ENCODE peak calls at places on chromosome 9, in seven cellular contexts. C is HCT116, L is H1, A is GM12878, P is SK-N-SH, D is HepG2, R is K562. T is an unnamed sample.

GRCh38 chr9:109901191-109901590 is 121.2 kb downstream of the PALM2AKAP2 start:
- DNase-seq in A (no peak), R (no peak), C (no peak), P (no peak), L (no peak), D (no peak), T (no peak)

GRCh38 chr9:114614373-114614772 is 3.3 kb downstream of the TMEM268 start:
- DNase-seq in L (no peak), A (no peak), C (no peak), R (no peak), D (no peak), P (peak; percentile 24), T (no peak)

GRCh38 chr9:89755835-89756234 is 151.0 kb downstream of the GADD45G start:
- DNase-seq in D (no peak), R (no peak), C (no peak), P (no peak), L (no peak), A (no peak), T (no peak)

GRCh38 chr9:126376311-126376902 is 49.8 kb downstream of the MVB12B start:
- DNase-seq in C (no peak), P (no peak), D (peak; percentile 90), A (no peak), R (no peak), L (no peak), T (no peak)

GRCh38 chr9:111866976-111867375 is 29.6 kb upstream of the UGCG start:
- DNase-seq in C (no peak), A (no peak), P (no peak), D (peak; percentile 6), R (peak; percentile 20), L (no peak), T (no peak)

GRCh38 chr9:125521462-125522327 is 185.3 kb downstream of the MAPKAP1 start:
- DNase-seq in P (no peak), L (no peak), D (peak; percentile 35), R (no peak), A (no peak), C (peak; percentile 76), T (no peak)

GRCh38 chr9:18800579-18800978 is 232.4 kb downstream of the SAXO1 start:
- DNase-seq in A (no peak), P (no peak), R (no peak), C (no peak), L (no peak), D (no peak), T (no peak)

GRCh38 chr9:132295181-132295580 is 59.6 kb downstream of the SETX start:
- DNase-seq in L (no peak), D (no peak), R (no peak), P (no peak), C (no peak), A (no peak), T (no peak)

GRCh38 chr9:35481347-35481975 is 8.4 kb upstream of the RUSC2 start:
- DNase-seq in C (peak; percentile 54), L (no peak), A (no peak), D (peak; percentile 54), P (peak; percentile 37), R (peak; percentile 32), T (no peak)

GRCh38 chr9:136411358-136411757 is 900 bp downstream of the PMPCA start:
- DNase-seq in P (no peak), L (no peak), R (no peak), A (no peak), D (no peak), C (no peak), T (no peak)

GRCh38 chr9:136328622-136329041 is 1.3 kb downstream of the GPSM1 start:
- DNase-seq in C (no peak), D (no peak), P (peak; percentile 72), A (no peak), R (no peak), L (no peak), T (no peak)

GRCh38 chr9:87875839-87876545 is 6.7 kb upstream of the SPATA31E1 start:
- DNase-seq in D (no peak), C (no peak), L (no peak), A (no peak), P (no peak), R (no peak), T (no peak)

GRCh38 chr9:134407123-134407779 is 81.0 kb downstream of the RXRA start:
- DNase-seq in R (peak; percentile 95), A (peak; percentile 70), D (no peak), L (no peak), C (peak; percentile 45), P (peak; percentile 97), T (no peak)

GRCh38 chr9:134406366-134407122 is 80.3 kb downstream of the RXRA start:
- DNase-seq in L (no peak), A (no peak), D (no peak), C (no peak), R (peak; percentile 30), P (peak; percentile 58), T (no peak)

GRCh38 chr9:134410078-134410834 is 84.0 kb downstream of the RXRA start:
- DNase-seq in A (no peak), D (no peak), R (no peak), C (no peak), L (no peak), P (no peak), T (no peak)

GRCh38 chr9:134408939-134409737 is 82.9 kb downstream of the RXRA start:
- DNase-seq in L (no peak), D (no peak), R (peak; percentile 39), P (no peak), C (no peak), A (no peak), T (no peak)

DNA sequence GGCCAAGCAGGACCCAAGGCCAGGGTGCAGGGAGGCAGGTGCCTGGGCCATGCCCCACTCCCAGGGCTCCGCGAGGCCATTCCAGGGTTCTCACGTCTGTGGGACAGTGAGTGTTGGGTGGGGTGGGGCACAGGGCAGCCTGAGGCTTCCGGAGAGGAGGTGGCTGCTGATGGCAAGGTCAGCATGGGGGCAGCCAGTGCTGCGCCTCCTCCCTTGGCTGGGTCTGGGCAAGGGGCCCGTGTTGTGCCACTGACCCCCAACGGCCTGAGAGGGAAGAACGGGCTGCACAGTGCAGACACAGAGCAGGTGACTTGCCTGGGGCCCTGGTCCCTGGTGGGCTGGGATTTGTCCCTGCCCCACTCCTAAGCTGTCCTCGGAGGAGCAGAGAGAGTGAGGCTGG is 82.1 kb downstream of the RXRA start:
- DNase-seq in A (no peak), L (no peak), P (peak; percentile 79), R (no peak), C (no peak), D (no peak), T (no peak)
- H3K4me1 ChIP-seq in A (peaks cover 47% of the 10 kb centered on the region), L (peaks cover 26% of the 10 kb centered on the region), P (peaks cover 32% of the 10 kb centered on the region), R (peaks cover 95% of the 10 kb centered on the region), C (peaks cover 32% of the 10 kb centered on the region), D (no peaks in the 10 kb centered on the region), T (peaks cover 42% of the 10 kb centered on the region)

GRCh38 chr9:73284386-73284785 is 132.7 kb downstream of the ANXA1 start:
- DNase-seq in R (no peak), P (no peak), C (no peak), L (no peak), D (no peak), A (no peak), T (no peak)
- H3K4me3 ChIP-seq in R (no peak overlapping the region), P (no peak overlapping the region), C (no peak overlapping the region), L (no peak overlapping the region), D (no peak overlapping the region), A (no peak overlapping the region), T (no peak overlapping the region)

GRCh38 chr9:33468215-33468730 is 5.5 kb downstream of the NOL6 start:
- DNase-seq in L (no peak), R (peak; percentile 2), D (no peak), A (no peak), P (no peak), C (no peak), T (no peak)

GRCh38 chr9:33467526-33467925 is 6.2 kb downstream of the NOL6 start:
- DNase-seq in P (peak; percentile 16), A (no peak), L (no peak), R (peak; percentile 5), D (no peak), C (no peak), T (no peak)

GRCh38 chr9:33465096-33465495 is 8.6 kb downstream of the NOL6 start:
- DNase-seq in C (no peak), L (no peak), A (no peak), R (no peak), P (peak; percentile 4), D (no peak), T (no peak)

GRCh38 chr9:33465596-33466564 is 7.8 kb downstream of the NOL6 start:
- DNase-seq in L (no peak), A (no peak), D (no peak), P (peak; percentile 9), R (peak; percentile 5), C (no peak), T (no peak)

DNA sequence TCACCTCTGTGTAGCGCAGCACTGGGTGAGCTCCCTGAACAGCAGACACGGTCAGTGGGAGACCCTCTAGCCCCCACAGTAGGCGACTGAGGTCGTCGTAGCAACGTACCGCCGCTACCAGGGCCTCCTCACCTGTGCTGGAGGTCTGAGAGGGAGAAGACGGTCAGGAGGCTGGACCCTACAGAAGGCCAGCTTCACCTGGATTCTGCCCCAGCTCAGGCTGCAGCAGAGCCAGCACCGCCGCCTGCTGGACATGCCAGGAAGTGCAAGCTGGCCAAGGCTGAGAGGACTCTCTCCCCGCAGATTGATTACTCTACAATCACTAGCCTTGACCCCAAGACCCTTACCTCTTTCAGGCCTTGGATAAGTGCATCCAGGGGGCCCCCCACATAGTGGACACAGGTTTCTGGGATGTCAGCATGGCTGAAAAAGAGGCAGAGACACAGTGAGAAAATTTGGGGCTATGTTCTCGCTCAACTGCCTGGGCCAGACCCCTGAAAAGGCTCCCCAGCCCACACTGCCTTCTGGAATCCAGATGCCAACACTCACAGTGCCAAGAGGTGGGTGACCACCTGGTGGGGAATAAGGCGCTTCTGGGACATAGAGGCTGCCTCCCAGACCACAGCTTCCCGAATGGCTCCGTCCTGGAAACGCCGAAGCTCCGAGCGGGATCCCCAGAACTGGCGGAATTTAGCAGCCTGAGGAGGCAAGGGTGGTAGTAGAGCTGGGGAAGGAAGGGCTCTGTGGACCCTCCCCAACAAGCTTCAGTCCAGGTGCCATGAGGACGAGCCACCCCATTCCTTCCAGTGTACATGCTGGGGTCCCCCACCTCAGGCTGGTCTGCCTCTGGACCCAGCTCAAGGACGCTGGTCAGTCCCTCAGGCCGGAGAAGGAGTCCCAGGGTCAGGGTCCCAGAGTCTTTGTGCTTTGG is 6.9 kb downstream of the NOL6 start:
- DNase-seq in L (no peak), A (no peak), R (peak; percentile 60), D (peak; percentile 19), C (no peak), P (peak; percentile 86), T (no peak)
- TF ChIP-seq YY1 in L (no peak), A (peak; percentile 49), R (no peak), D (no peak), C (no peak), P (no peak), T (no peak)

GRCh38 chr9:95065224-95065623 is 252.3 kb downstream of the FANCC start:
- DNase-seq in P (no peak), L (no peak), A (no peak), R (no peak), D (no peak), C (no peak), T (no peak)
- H3K4me1 ChIP-seq in P (peaks cover 6% of the 10 kb centered on the region), L (peaks cover 8% of the 10 kb centered on the region), A (no peaks in the 10 kb centered on the region), R (peaks cover 4% of the 10 kb centered on the region), D (peaks cover 93% of the 10 kb centered on the region), C (no peaks in the 10 kb centered on the region), T (peaks cover 9% of the 10 kb centered on the region)

DNA sequence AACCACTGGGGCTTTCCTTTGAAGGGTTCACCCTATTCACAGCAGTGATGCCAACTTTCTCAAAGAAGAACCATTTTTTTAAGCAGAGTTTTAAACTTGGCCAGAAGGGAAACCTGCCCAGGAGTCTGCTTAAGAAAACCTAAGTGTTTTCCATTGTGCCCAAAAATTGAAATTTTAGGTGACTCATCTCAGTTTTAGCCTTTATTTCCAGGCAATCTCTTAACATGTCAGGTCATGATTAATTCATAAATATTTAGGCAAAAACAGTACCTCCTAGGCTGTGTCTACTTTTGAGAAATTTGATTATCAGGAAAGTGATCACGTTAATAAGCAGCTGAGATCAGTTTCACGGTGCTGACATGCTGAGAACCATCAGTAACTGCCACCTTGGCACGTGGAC is 61.9 kb downstream of the TLE1 start:
- DNase-seq in R (no peak), P (no peak), C (no peak), D (no peak), L (no peak), A (no peak), T (no peak)
- H3K4me3 ChIP-seq in R (no peak overlapping the region), P (no peak overlapping the region), C (no peak overlapping the region), D (no peak overlapping the region), L (no peak overlapping the region), A (no peak overlapping the region), T (no peak overlapping the region)

T was measured in NT2/D1.